ENCODE peak calls at places on chromosome 1, in nine cellular contexts. S is pancreas; D is endothelial cell; U is renal cortical epithelial cell; Z is NCI-H1417; X is AG09309; P is stimulated activated CD8-positive, alpha-beta memory T cell treated with anti-CD3 and anti-CD28 coated beads, Interleukin-15, amount 100 ng/mL, for 24 hours; F is MG63; L is globus pallidus. J is an unnamed sample.

GRCh38 chr1:210143465-210144062 is 89.0 kb upstream of the SERTAD4 start:
- DNase-seq in S (peak), D (peak), U (peak), Z (peak), X (no peak), P (peak), F (peak), L (peak), J (peak)

GRCh38 chr1:78079580-78079979 is 33.8 kb downstream of the GIPC2 start:
- DNase-seq in S (no peak), D (no peak), U (peak), Z (no peak), X (no peak), P (no peak), F (no peak), L (no peak), J (no peak)

GRCh38 chr1:234718509-234719453 is 108.8 kb upstream of the IRF2BP2 start:
- DNase-seq in S (no peak), D (no peak), U (no peak), Z (no peak), X (no peak), P (no peak), F (no peak), L (no peak), J (no peak)

GRCh38 chr1:234368320-234369032 is 4.8 kb upstream of the COA6 start:
- DNase-seq in S (no peak), D (no peak), U (no peak), Z (no peak), X (no peak), P (no peak), F (no peak), L (no peak), J (no peak)

GRCh38 chr1:2469103-2469940 is 6.8 kb upstream of the PLCH2 start:
- DNase-seq in S (no peak), D (no peak), U (no peak), Z (no peak), X (no peak), P (no peak), F (no peak), L (no peak), J (no peak)

GRCh38 chr1:186152227-186152944 is 222.7 kb downstream of the TPR start:
- DNase-seq in S (no peak), D (no peak), U (peak), Z (no peak), X (peak), P (no peak), F (peak), L (no peak), J (no peak)

GRCh38 chr1:221874285-221875003 is 132.6 kb upstream of the DUSP10 start:
- DNase-seq in S (no peak), D (no peak), U (peak), Z (no peak), X (no peak), P (no peak), F (no peak), L (no peak), J (no peak)

GRCh38 chr1:157092831-157093230 is 6.8 kb downstream of the ETV3L start:
- DNase-seq in S (no peak), D (no peak), U (no peak), Z (no peak), X (no peak), P (no peak), F (peak), L (peak), J (peak)

GRCh38 chr1:83791821-83792437 is 207.0 kb downstream of the TTLL7 start:
- DNase-seq in S (no peak), D (no peak), U (peak), Z (no peak), X (peak), P (no peak), F (peak), L (no peak), J (no peak)

GRCh38 chr1:15256584-15256983 is 9.6 kb downstream of the FHAD1 start:
- DNase-seq in S (no peak), D (no peak), U (no peak), Z (no peak), X (no peak), P (no peak), F (no peak), L (no peak), J (no peak)

GRCh38 chr1:171999756-172000155 is 158.5 kb downstream of the DNM3 start:
- DNase-seq in S (no peak), D (no peak), U (no peak), Z (no peak), X (no peak), P (no peak), F (peak), L (no peak), J (no peak)

GRCh38 chr1:188295157-188295556 is 1466.4 kb downstream of the PLA2G4A start:
- DNase-seq in S (no peak), D (no peak), U (peak), Z (no peak), X (no peak), P (no peak), F (no peak), L (no peak), J (no peak)

GRCh38 chr1:208499601-208500000 is 255.4 kb upstream of the PLXNA2 start:
- DNase-seq in S (no peak), D (no peak), U (no peak), Z (no peak), X (no peak), P (no peak), F (no peak), L (no peak), J (no peak)

GRCh38 chr1:23376890-23377811 is 7.5 kb upstream of the ZNF436 start:
- DNase-seq in S (peak), D (no peak), U (peak), Z (peak), X (no peak), P (no peak), F (peak), L (no peak), J (peak)

GRCh38 chr1:238690415-238690814 is 696.0 kb upstream of the CHRM3 start:
- DNase-seq in S (no peak), D (no peak), U (peak), Z (peak), X (peak), P (no peak), F (no peak), L (no peak), J (no peak)

GRCh38 chr1:8217011-8217711 is 100.8 kb upstream of the SLC45A1 start:
- DNase-seq in S (peak), D (peak), U (no peak), Z (no peak), X (no peak), P (no peak), F (no peak), L (no peak), J (peak)

GRCh38 chr1:155022927-155023236 is 10.7 kb downstream of the DCST2 start:
- DNase-seq in S (no peak), D (no peak), U (no peak), Z (peak), X (no peak), P (no peak), F (no peak), L (no peak), J (no peak)

GRCh38 chr1:3900969-3901529 is 977 bp upstream of the C1orf174 start:
- DNase-seq in S (peak), D (peak), U (peak), Z (peak), X (peak), P (peak), F (peak), L (peak), J (peak)

GRCh38 chr1:216005916-216006315 is 417.3 kb downstream of the USH2A start:
- DNase-seq in S (no peak), D (no peak), U (peak), Z (no peak), X (no peak), P (no peak), F (peak), L (no peak), J (no peak)

GRCh38 chr1:183300828-183301227 is 114.8 kb downstream of the LAMC2 start:
- DNase-seq in S (no peak), D (no peak), U (no peak), Z (no peak), X (no peak), P (no peak), F (no peak), L (no peak), J (no peak)

GRCh38 chr1:44616991-44617702 is 57.1 kb downstream of the TMEM53 start:
- DNase-seq in S (peak), D (peak), U (peak), Z (no peak), X (no peak), P (no peak), F (peak), L (no peak), J (no peak)

GRCh38 chr1:151942882-151943281 is 33.6 kb upstream of the THEM4 start:
- DNase-seq in S (no peak), D (no peak), U (peak), Z (no peak), X (no peak), P (no peak), F (no peak), L (no peak), J (no peak)

GRCh38 chr1:86119214-86119764 is 37.3 kb downstream of the COL24A1 start:
- DNase-seq in S (no peak), D (no peak), U (no peak), Z (no peak), X (no peak), P (no peak), F (no peak), L (no peak), J (no peak)

GRCh38 chr1:38586993-38587646 is 272.5 kb downstream of the RRAGC start:
- DNase-seq in S (peak), D (peak), U (no peak), Z (peak), X (no peak), P (peak), F (peak), L (peak), J (no peak)

GRCh38 chr1:48645883-48646282 is 130.8 kb downstream of the BEND5 start:
- DNase-seq in S (no peak), D (no peak), U (no peak), Z (peak), X (no peak), P (no peak), F (no peak), L (no peak), J (no peak)

GRCh38 chr1:248243204-248243603 is 12.0 kb downstream of the OR2M4 start:
- DNase-seq in S (no peak), D (no peak), U (peak), Z (peak), X (no peak), P (no peak), F (peak), L (peak), J (no peak)

GRCh38 chr1:68955424-68955823 is 458.5 kb upstream of the DEPDC1 start:
- DNase-seq in S (no peak), D (no peak), U (no peak), Z (no peak), X (no peak), P (no peak), F (peak), L (no peak), J (no peak)

GRCh38 chr1:169486281-169486904 is 649 bp upstream of the SLC19A2 start:
- DNase-seq in S (no peak), D (no peak), U (peak), Z (no peak), X (no peak), P (no peak), F (peak), L (peak), J (no peak)

GRCh38 chr1:12414444-12415238 is 184.8 kb downstream of the VPS13D start:
- DNase-seq in S (no peak), D (no peak), U (no peak), Z (no peak), X (no peak), P (no peak), F (no peak), L (no peak), J (no peak)

GRCh38 chr1:64243757-64244080 is 40.3 kb downstream of the UBE2U start:
- DNase-seq in S (no peak), D (no peak), U (no peak), Z (peak), X (no peak), P (no peak), F (no peak), L (no peak), J (no peak)

GRCh38 chr1:78236711-78237110 is 190.9 kb downstream of the GIPC2 start:
- DNase-seq in S (no peak), D (no peak), U (peak), Z (no peak), X (no peak), P (no peak), F (peak), L (no peak), J (no peak)

GRCh38 chr1:93732514-93732913 is 50.9 kb upstream of the BCAR3 start:
- DNase-seq in S (no peak), D (no peak), U (no peak), Z (no peak), X (no peak), P (no peak), F (no peak), L (no peak), J (no peak)

J was measured in ovary.